ENCODE peak calls at places on chromosomes 5 and 9, in four cellular contexts. One of them, this sample, is unnamed.

GRCh38 chr5:111976705-111977104 is 219.7 kb upstream of the NREP start:
- DNase-seq in endothelial cell of umbilical vein: no peak
- DNase-seq in transverse colon: no peak
- DNase-seq in GM12892: no peak
- DNase-seq in this sample: no peak

GRCh38 chr9:83299556-83299955 is 236.6 kb upstream of the RASEF start:
- DNase-seq in endothelial cell of umbilical vein: peak
- DNase-seq in transverse colon: no peak
- DNase-seq in GM12892: no peak
- DNase-seq in this sample: peak

GRCh38 chr5:63154480-63155309 is 576.1 kb downstream of the LRRC70 start:
- DNase-seq in endothelial cell of umbilical vein: no peak
- DNase-seq in transverse colon: no peak
- DNase-seq in GM12892: no peak
- DNase-seq in this sample: no peak

GRCh38 chr5:1186351-1187233 is 14.8 kb upstream of the SLC6A19 start:
- DNase-seq in endothelial cell of umbilical vein: no peak
- DNase-seq in transverse colon: no peak
- DNase-seq in GM12892: no peak
- DNase-seq in this sample: no peak

GRCh38 chr5:72436796-72437471 is 70.3 kb downstream of the ZNF366 start:
- DNase-seq in endothelial cell of umbilical vein: no peak
- DNase-seq in transverse colon: no peak
- DNase-seq in GM12892: no peak
- DNase-seq in this sample: no peak

GRCh38 chr5:17156463-17156862 is 61.0 kb upstream of the BASP1 start:
- DNase-seq in endothelial cell of umbilical vein: no peak
- DNase-seq in transverse colon: no peak
- DNase-seq in GM12892: no peak
- DNase-seq in this sample: no peak

GRCh38 chr5:31119938-31120641 is 73.4 kb upstream of the CDH6 start:
- DNase-seq in endothelial cell of umbilical vein: no peak
- DNase-seq in transverse colon: no peak
- DNase-seq in GM12892: no peak
- DNase-seq in this sample: no peak

GRCh38 chr9:110155744-110156143 is 52.2 kb downstream of the C9orf152 start:
- DNase-seq in endothelial cell of umbilical vein: no peak
- DNase-seq in transverse colon: no peak
- DNase-seq in GM12892: no peak
- DNase-seq in this sample: no peak

GRCh38 chr5:179271821-179272325 is 73.4 kb downstream of the ADAMTS2 start:
- DNase-seq in endothelial cell of umbilical vein: no peak
- DNase-seq in transverse colon: no peak
- DNase-seq in GM12892: no peak
- DNase-seq in this sample: no peak

GRCh38 chr5:170630711-170631141 is 126.9 kb downstream of the KCNIP1 start:
- DNase-seq in endothelial cell of umbilical vein: no peak
- DNase-seq in transverse colon: no peak
- DNase-seq in GM12892: no peak
- DNase-seq in this sample: no peak

GRCh38 chr5:78899922-78900362 is 85.2 kb downstream of the ARSB start:
- DNase-seq in endothelial cell of umbilical vein: peak
- DNase-seq in transverse colon: peak
- DNase-seq in GM12892: no peak
- DNase-seq in this sample: peak

GRCh38 chr5:107011530-107012115 is 659.1 kb downstream of the EFNA5 start:
- DNase-seq in endothelial cell of umbilical vein: no peak
- DNase-seq in transverse colon: no peak
- DNase-seq in GM12892: no peak
- DNase-seq in this sample: no peak

GRCh38 chr5:146867996-146868708 is 10.4 kb downstream of the PPP2R2B start:
- DNase-seq in endothelial cell of umbilical vein: no peak
- DNase-seq in transverse colon: no peak
- DNase-seq in GM12892: no peak
- DNase-seq in this sample: no peak

GRCh38 chr9:116687762-116688160 is 656 bp downstream of the TRIM32 start:
- DNase-seq in endothelial cell of umbilical vein: no peak
- DNase-seq in transverse colon: no peak
- DNase-seq in GM12892: no peak
- DNase-seq in this sample: no peak

GRCh38 chr9:110261631-110262030 is 5.3 kb upstream of the TXN start:
- DNase-seq in endothelial cell of umbilical vein: no peak
- DNase-seq in transverse colon: no peak
- DNase-seq in GM12892: no peak
- DNase-seq in this sample: no peak

GRCh38 chr5:75510836-75511434 is 494 bp downstream of the CERT1 start:
- DNase-seq in endothelial cell of umbilical vein: peak
- DNase-seq in transverse colon: peak
- DNase-seq in GM12892: no peak
- DNase-seq in this sample: peak

GRCh38 chr5:131282235-131282634 is 18.4 kb downstream of the CDC42SE2 start:
- DNase-seq in endothelial cell of umbilical vein: no peak
- DNase-seq in transverse colon: no peak
- DNase-seq in GM12892: no peak
- DNase-seq in this sample: no peak

GRCh38 chr5:73989956-73990355 is 364.0 kb downstream of the ARHGEF28 start:
- DNase-seq in endothelial cell of umbilical vein: peak
- DNase-seq in transverse colon: no peak
- DNase-seq in GM12892: no peak
- DNase-seq in this sample: no peak

GRCh38 chr5:109619661-109620060 is 70.1 kb upstream of the MAN2A1 start:
- DNase-seq in endothelial cell of umbilical vein: no peak
- DNase-seq in transverse colon: no peak
- DNase-seq in GM12892: no peak
- DNase-seq in this sample: no peak

GRCh38 chr5:107808671-107809137 is 138.0 kb upstream of the EFNA5 start:
- DNase-seq in endothelial cell of umbilical vein: no peak
- DNase-seq in transverse colon: no peak
- DNase-seq in GM12892: no peak
- DNase-seq in this sample: no peak

GRCh38 chr5:167415779-167416761 is 875.4 kb upstream of the WWC1 start:
- DNase-seq in endothelial cell of umbilical vein: no peak
- DNase-seq in transverse colon: no peak
- DNase-seq in GM12892: no peak
- DNase-seq in this sample: no peak

GRCh38 chr9:21324040-21324439 is 11.2 kb downstream of the KLHL9 start:
- DNase-seq in endothelial cell of umbilical vein: peak
- DNase-seq in transverse colon: no peak
- DNase-seq in GM12892: no peak
- DNase-seq in this sample: no peak

GRCh38 chr5:125061726-125062125 is 315.3 kb upstream of the ZNF608 start:
- DNase-seq in endothelial cell of umbilical vein: no peak
- DNase-seq in transverse colon: no peak
- DNase-seq in GM12892: no peak
- DNase-seq in this sample: no peak

GRCh38 chr5:129670944-129671343 is 77.0 kb upstream of the MINAR2 start:
- DNase-seq in endothelial cell of umbilical vein: peak
- DNase-seq in transverse colon: no peak
- DNase-seq in GM12892: no peak
- DNase-seq in this sample: peak

GRCh38 chr5:74080157-74080556 is 454.2 kb downstream of the ARHGEF28 start:
- DNase-seq in endothelial cell of umbilical vein: no peak
- DNase-seq in transverse colon: no peak
- DNase-seq in GM12892: no peak
- DNase-seq in this sample: no peak

GRCh38 chr5:136098171-136098570 is 34.5 kb upstream of the SMAD5 start:
- DNase-seq in endothelial cell of umbilical vein: no peak
- DNase-seq in transverse colon: no peak
- DNase-seq in GM12892: no peak
- DNase-seq in this sample: no peak

GRCh38 chr9:136949239-136949816 is 2.7 kb upstream of the LCN12 start:
- DNase-seq in endothelial cell of umbilical vein: no peak
- DNase-seq in transverse colon: no peak
- DNase-seq in GM12892: no peak
- DNase-seq in this sample: no peak

GRCh38 chr9:136945333-136946227 is 537 bp downstream of the C8G start:
- DNase-seq in endothelial cell of umbilical vein: no peak
- DNase-seq in transverse colon: no peak
- DNase-seq in GM12892: no peak
- DNase-seq in this sample: no peak

GRCh38 chr9:136947955-136948510 is 3.0 kb downstream of the C8G start:
- DNase-seq in endothelial cell of umbilical vein: no peak
- DNase-seq in transverse colon: peak
- DNase-seq in GM12892: no peak
- DNase-seq in this sample: no peak

GRCh38 chr9:136946228-136946892 is 1.3 kb downstream of the C8G start:
- DNase-seq in endothelial cell of umbilical vein: no peak
- DNase-seq in transverse colon: no peak
- DNase-seq in GM12892: no peak
- DNase-seq in this sample: no peak

DNA sequence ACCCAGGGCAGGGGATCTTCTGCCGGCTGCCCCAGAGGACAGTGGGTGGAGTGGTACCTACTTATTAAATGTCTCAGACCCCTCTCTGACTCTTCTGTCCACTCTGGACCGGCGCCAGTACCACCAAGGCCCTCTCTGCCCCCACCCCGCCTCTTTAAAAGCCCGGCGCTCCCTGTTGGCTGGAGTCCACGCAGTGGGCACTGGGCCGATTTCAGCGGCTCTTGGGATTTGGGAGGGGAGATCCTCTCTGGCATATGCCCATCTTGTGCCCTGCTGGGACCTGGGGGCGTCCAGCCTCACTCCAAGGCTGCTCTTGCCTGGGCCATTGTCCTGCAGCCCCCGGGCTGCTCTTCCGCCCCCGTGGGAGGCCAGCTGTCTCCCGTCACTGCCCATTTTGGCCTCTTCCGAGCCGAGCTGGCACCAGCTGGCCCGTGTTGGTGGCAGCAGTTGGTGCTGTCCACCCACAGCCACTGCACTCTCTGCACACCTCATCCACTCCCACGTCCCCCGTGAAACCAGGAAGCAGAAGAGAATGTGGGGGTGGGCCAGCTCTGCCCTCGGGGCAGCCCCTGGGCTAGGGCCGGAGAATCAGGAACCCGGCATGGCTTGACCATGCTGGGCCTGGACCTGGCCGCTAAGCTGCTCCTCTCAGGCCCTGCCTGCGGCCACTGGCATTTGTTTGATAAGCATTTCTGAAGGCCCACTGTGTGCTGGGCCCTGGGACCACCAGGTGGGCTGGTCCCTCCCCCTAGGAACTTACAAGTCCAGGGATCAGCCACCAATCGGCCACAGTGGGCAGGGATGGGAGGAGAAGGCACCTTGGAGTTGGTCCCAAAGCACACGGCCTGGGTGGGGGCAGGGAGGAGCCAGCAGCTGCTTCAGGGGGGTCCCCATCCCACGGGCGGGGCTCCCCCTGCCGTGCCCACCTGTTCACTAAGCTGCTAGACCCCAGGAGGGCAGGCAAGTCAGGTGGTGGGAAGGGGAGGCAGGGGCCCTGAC is 2.1 kb downstream of the C8G start:
- DNase-seq in endothelial cell of umbilical vein: no peak
- DNase-seq in transverse colon: no peak
- DNase-seq in GM12892: no peak
- DNase-seq in this sample: no peak
- TF ChIP-seq POLR2A in endothelial cell of umbilical vein: no peak
- TF ChIP-seq POLR2A in transverse colon: no peak
- TF ChIP-seq POLR2A in GM12892: no peak
- TF ChIP-seq POLR2A in this sample: no peak

DNA sequence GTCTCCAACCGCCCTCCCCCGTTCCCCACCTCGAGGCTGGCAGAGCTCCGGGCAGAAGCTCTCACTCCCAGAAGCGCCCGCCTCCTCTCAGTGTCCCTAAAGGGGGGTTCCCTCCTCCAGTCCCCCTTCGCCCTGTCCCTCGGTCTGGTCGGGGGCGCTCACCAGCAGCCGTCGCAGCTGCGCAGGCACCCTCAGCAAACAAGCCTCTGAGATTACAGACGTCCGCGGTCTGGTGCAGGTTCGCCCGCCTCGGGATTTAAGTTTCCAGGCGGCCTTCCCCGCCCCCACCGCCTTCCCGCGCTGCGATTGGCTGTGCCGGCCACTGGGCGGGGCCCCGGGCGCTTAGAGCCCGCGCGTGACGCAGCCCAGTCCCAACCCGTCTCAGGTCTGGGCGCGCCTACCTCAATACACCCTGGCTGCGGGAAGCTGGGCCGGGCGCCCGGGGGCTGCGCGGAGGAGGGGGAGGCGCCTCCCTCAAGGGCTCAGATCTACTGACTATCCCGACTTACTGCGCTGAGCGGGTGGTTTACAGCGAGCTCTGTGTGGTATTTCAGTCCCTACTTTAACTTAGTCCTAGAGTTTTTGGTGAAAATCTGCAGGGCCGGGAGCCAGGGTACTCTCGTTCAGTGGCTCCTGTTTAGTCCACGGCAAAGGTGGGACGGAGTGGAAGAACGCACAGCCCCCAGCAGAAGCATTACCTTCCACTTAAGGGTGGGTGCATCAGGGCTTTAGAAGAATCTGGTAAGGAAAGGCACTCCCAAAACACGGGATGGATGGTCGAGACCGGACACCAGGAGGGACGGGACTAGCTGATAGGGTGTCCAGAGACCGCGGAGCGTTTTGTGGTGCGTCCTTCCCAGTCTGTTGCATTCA is at the start of gene CTSV:
- DNase-seq in endothelial cell of umbilical vein: peak
- DNase-seq in transverse colon: peak
- DNase-seq in GM12892: peak
- DNase-seq in this sample: peak
- TF ChIP-seq POLR2A in endothelial cell of umbilical vein: no peak
- TF ChIP-seq POLR2A in transverse colon: peak
- TF ChIP-seq POLR2A in GM12892: no peak
- TF ChIP-seq POLR2A in this sample: peak

DNA sequence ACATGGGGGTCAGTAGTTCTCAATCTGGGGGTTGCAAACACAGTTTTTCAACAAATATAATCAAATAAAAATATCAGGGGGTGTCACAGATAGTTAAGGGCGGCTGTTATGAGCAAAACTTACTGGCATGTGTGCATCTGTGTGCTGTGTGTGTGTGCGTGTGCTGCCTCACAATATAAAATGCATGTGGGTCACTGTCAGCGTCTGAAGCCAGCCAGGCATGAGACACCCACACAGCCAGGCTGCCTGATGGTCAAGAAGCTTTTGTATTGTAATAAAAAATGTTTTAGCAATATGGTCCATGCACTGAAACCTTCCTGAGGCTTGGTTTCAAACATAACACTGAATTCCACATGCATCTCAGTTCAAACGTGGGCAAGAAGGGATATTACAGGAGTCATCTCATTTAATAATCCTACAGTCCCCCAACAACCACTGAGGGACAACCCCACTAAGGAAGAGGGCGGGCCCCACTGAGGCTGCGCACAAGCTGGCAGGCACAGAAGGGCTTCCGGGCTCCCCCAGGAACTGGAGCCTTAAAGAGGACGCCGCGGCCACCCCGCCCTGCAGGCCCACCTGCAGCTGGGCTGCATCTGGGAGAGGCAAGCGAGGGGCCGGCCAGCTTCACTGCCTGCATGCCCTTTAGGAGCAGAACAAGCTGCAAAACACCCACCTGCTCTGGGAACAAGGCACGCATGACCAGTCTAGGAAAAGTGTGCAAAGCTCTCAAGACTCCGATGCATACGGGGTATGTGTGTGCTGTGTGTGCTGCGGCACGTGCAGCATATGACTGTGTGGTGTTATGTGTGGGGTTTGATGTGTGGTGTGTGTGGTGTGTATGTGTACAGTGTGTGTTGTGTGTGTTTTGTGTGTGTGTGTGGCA is 14.1 kb downstream of the SEMA4D start:
- DNase-seq in endothelial cell of umbilical vein: no peak
- DNase-seq in transverse colon: peak
- DNase-seq in GM12892: peak
- DNase-seq in this sample: no peak
- TF ChIP-seq POLR2A in endothelial cell of umbilical vein: no peak
- TF ChIP-seq POLR2A in transverse colon: no peak
- TF ChIP-seq POLR2A in GM12892: peak
- TF ChIP-seq POLR2A in this sample: no peak

GRCh38 chr5:132747064-132747692 is at the start of gene CCNI2:
- DNase-seq in endothelial cell of umbilical vein: peak
- DNase-seq in transverse colon: peak
- DNase-seq in GM12892: peak
- DNase-seq in this sample: no peak
- TF ChIP-seq POLR2A in endothelial cell of umbilical vein: no peak
- TF ChIP-seq POLR2A in transverse colon: peak
- TF ChIP-seq POLR2A in GM12892: no peak
- TF ChIP-seq POLR2A in this sample: no peak

This sample was measured in H54.